ENCODE peak calls at places on chromosomes 12 and 14, in seven cellular contexts. N is AG09309; V is germinal center; G is stimulated activated CD8-positive, alpha-beta memory T cell treated with anti-CD3 and anti-CD28 coated beads, Interleukin-12 subunit alpha, Interleukin-12 subunit beta, amount 100 ng/mL, for 4 hours; F is occipital lobe; B is WTC11; Z is activated T-cell treated with anti-CD3 and anti-CD28 coated beads for 24 hours. M is an unnamed sample.

GRCh38 chr12:6430124-6430989 is 14.4 kb upstream of the CD27 start:
- DNase-seq in G (no peak), N (peak; percentile 98), B (no peak), V (no peak), Z (peak; percentile 60), F (peak; percentile 50), M (no peak)

GRCh38 chr14:80344208-80344607 is 132.9 kb upstream of the DIO2 start:
- DNase-seq in N (no peak), F (no peak), V (no peak), G (no peak), B (no peak), Z (no peak), M (no peak)

GRCh38 chr14:81991998-81992397 is 458.3 kb upstream of the SEL1L start:
- DNase-seq in V (no peak), G (no peak), B (no peak), F (no peak), N (no peak), Z (no peak), M (no peak)

GRCh38 chr12:100827901-100828520 is 33.4 kb downstream of the ANO4 start:
- DNase-seq in Z (no peak), N (peak; percentile 14), V (no peak), G (no peak), B (no peak), F (no peak), M (peak; percentile 12)

GRCh38 chr14:54893151-54893760 is 9.4 kb downstream of the GCH1 start:
- DNase-seq in F (no peak), N (no peak), Z (no peak), G (no peak), V (peak; percentile 46), B (no peak), M (no peak)

GRCh38 chr12:115129727-115130126 is 445.8 kb upstream of the TBX3 start:
- DNase-seq in B (no peak), G (no peak), F (no peak), N (no peak), Z (no peak), V (no peak), M (no peak)

GRCh38 chr12:18589316-18589715 is 148.5 kb downstream of the PLCZ1 start:
- DNase-seq in V (no peak), N (no peak), G (no peak), Z (no peak), F (no peak), B (no peak), M (no peak)

GRCh38 chr12:86044396-86044795 is 170.3 kb downstream of the NTS start:
- DNase-seq in V (no peak), B (no peak), G (no peak), N (no peak), Z (no peak), F (no peak), M (no peak)

GRCh38 chr12:108401964-108402363 is 62.9 kb upstream of the CMKLR1 start:
- DNase-seq in G (no peak), V (no peak), N (no peak), F (no peak), B (no peak), Z (no peak), M (no peak)

GRCh38 chr12:132046561-132046960 is 96.8 kb downstream of the EP400 start:
- DNase-seq in G (no peak), B (no peak), Z (no peak), V (no peak), F (no peak), N (peak; percentile 82), M (peak; percentile 72)

GRCh38 chr12:124466200-124467128 is 100.9 kb downstream of the NCOR2 start:
- DNase-seq in Z (peak; percentile 80), G (peak; percentile 85), N (no peak), V (peak; percentile 81), F (no peak), B (no peak), M (no peak)

GRCh38 chr14:61269321-61270083 is 11.6 kb downstream of the TMEM30B start:
- DNase-seq in G (peak; percentile 43), Z (peak; percentile 61), F (peak; percentile 3), N (no peak), V (peak; percentile 64), B (peak; percentile 74), M (peak; percentile 63)

GRCh38 chr14:84527706-84528105 is 1002.2 kb upstream of the FLRT2 start:
- DNase-seq in Z (no peak), N (no peak), V (no peak), B (no peak), G (no peak), F (no peak), M (no peak)

GRCh38 chr14:95667251-95667693 is 19.0 kb upstream of the TCL1B start:
- DNase-seq in N (no peak), V (peak; percentile 71), G (no peak), B (peak; percentile 24), F (no peak), Z (no peak), M (peak; percentile 43)

GRCh38 chr14:30419037-30419436 is 139.9 kb upstream of the G2E3 start:
- DNase-seq in V (no peak), N (no peak), Z (no peak), G (no peak), F (no peak), B (no peak), M (no peak)

GRCh38 chr12:111180830-111181726 is 187.8 kb downstream of the PHETA1 start:
- DNase-seq in Z (no peak), G (no peak), V (no peak), B (no peak), F (peak; percentile 35), N (peak; percentile 14), M (no peak)

GRCh38 chr14:25108959-25109358 is 59.0 kb upstream of the STXBP6 start:
- DNase-seq in F (no peak), N (no peak), B (no peak), Z (no peak), V (no peak), G (no peak), M (no peak)

GRCh38 chr12:124283326-124283725 is 11.6 kb upstream of the RFLNA start:
- DNase-seq in F (no peak), V (no peak), N (no peak), Z (no peak), G (no peak), B (no peak), M (no peak)

GRCh38 chr14:105250986-105251385 is 2.7 kb downstream of the BTBD6 start:
- DNase-seq in V (no peak), Z (no peak), G (no peak), B (no peak), F (no peak), N (no peak), M (no peak)

GRCh38 chr12:42213023-42213422 is 25.0 kb downstream of the YAF2 start:
- DNase-seq in F (no peak), V (no peak), B (no peak), Z (no peak), N (no peak), G (no peak), M (peak; percentile 58)

M was measured in ELF-1.